ENCODE peak calls at places on chromosome 13, in five cellular contexts. H, W, Q, C and D are unnamed samples. For H3K9me3, the result is how much of the 10 kb centered on the place peaks cover.

GRCh38 chr13:74287672-74288169 is 153.5 kb upstream of the KLF12 start:
- DNase-seq in H (no peak), W (peak), Q (peak), C (peak), D (peak)

GRCh38 chr13:46521486-46521885 is 31.5 kb upstream of the LRCH1 start:
- DNase-seq in H (no peak), W (no peak), Q (no peak), C (no peak), D (no peak)

GRCh38 chr13:26460652-26461051 is 96.8 kb upstream of the WASF3 start:
- DNase-seq in H (no peak), W (peak), Q (peak), C (no peak), D (peak)

GRCh38 chr13:51764184-51765141 is 39.5 kb downstream of the DHRS12 start:
- DNase-seq in H (no peak), W (peak), Q (peak), C (no peak), D (peak)

GRCh38 chr13:45196622-45197021 is 4.2 kb downstream of the KCTD4 start:
- DNase-seq in H (no peak), W (no peak), Q (no peak), C (no peak), D (no peak)

GRCh38 chr13:72412481-72412880 is 314.9 kb downstream of the MZT1 start:
- DNase-seq in H (no peak), W (no peak), Q (no peak), C (no peak), D (no peak)

GRCh38 chr13:48873081-48873480 is 102.6 kb upstream of the FNDC3A start:
- DNase-seq in H (no peak), W (no peak), Q (no peak), C (no peak), D (no peak)

GRCh38 chr13:25375727-25376358 is 4.1 kb downstream of the ATP8A2 start:
- DNase-seq in H (peak), W (no peak), Q (no peak), C (no peak), D (no peak)

GRCh38 chr13:25085125-25085742 is 10.7 kb upstream of the PABPC3 start:
- DNase-seq in H (peak), W (no peak), Q (no peak), C (no peak), D (no peak)

GRCh38 chr13:102799544-102800144 is 725 bp downstream of the BIVM start:
- DNase-seq in H (peak), W (no peak), Q (peak), C (peak), D (peak)

GRCh38 chr13:93466502-93467036 is 240.0 kb downstream of the GPC6 start:
- DNase-seq in H (no peak), W (no peak), Q (no peak), C (no peak), D (no peak)

GRCh38 chr13:33281951-33282595 is 3.5 kb downstream of the STARD13 start:
- DNase-seq in H (no peak), W (no peak), Q (no peak), C (no peak), D (no peak)

GRCh38 chr13:43200736-43201135 is 177.3 kb downstream of the DNAJC15 start:
- DNase-seq in H (no peak), W (no peak), Q (no peak), C (no peak), D (no peak)

GRCh38 chr13:46720189-46720588 is 76.8 kb downstream of the ESD start:
- DNase-seq in H (no peak), W (no peak), Q (no peak), C (no peak), D (no peak)

GRCh38 chr13:98706446-98707110 is 45.9 kb downstream of the SLC15A1 start:
- DNase-seq in H (no peak), W (no peak), Q (no peak), C (no peak), D (no peak)

GRCh38 chr13:90070362-90070761 is 1277.1 kb upstream of the MIR17HG start:
- DNase-seq in H (no peak), W (no peak), Q (no peak), C (no peak), D (no peak)

GRCh38 chr13:33285420-33286124 is at the start of gene STARD13:
- DNase-seq in H (no peak), W (peak), Q (peak), C (peak), D (peak)

GRCh38 chr13:35984776-35985453 is 146.3 kb downstream of the DCLK1 start:
- DNase-seq in H (no peak), W (no peak), Q (no peak), C (no peak), D (no peak)

GRCh38 chr13:97976551-97977375 is 23.3 kb downstream of the IPO5 start:
- DNase-seq in H (peak), W (no peak), Q (no peak), C (peak), D (peak)

GRCh38 chr13:74067818-74068217 is 66.4 kb downstream of the KLF12 start:
- DNase-seq in H (no peak), W (no peak), Q (no peak), C (no peak), D (no peak)

GRCh38 chr13:30711375-30711774 is 24.0 kb upstream of the ALOX5AP start:
- DNase-seq in H (no peak), W (no peak), Q (no peak), C (no peak), D (no peak)

GRCh38 chr13:53758946-53759345 is 730.3 kb downstream of the OLFM4 start:
- DNase-seq in H (no peak), W (no peak), Q (no peak), C (no peak), D (no peak)

GRCh38 chr13:60931858-60932546 is 483.6 kb downstream of the PCDH20 start:
- DNase-seq in H (no peak), W (no peak), Q (no peak), C (no peak), D (no peak)

GRCh38 chr13:110961959-110962358 is 47.1 kb upstream of the ANKRD10 start:
- DNase-seq in H (no peak), W (no peak), Q (no peak), C (no peak), D (no peak)

GRCh38 chr13:110963554-110963970 is 48.7 kb upstream of the ANKRD10 start:
- DNase-seq in H (no peak), W (no peak), Q (no peak), C (no peak), D (no peak)

GRCh38 chr13:110964229-110965037 is 49.6 kb upstream of the ANKRD10 start:
- DNase-seq in H (no peak), W (no peak), Q (no peak), C (no peak), D (no peak)

GRCh38 chr13:110965755-110966134 is 50.9 kb upstream of the ANKRD10 start:
- DNase-seq in H (no peak), W (no peak), Q (no peak), C (no peak), D (no peak)

GRCh38 chr13:110965038-110965754 is 50.3 kb upstream of the ANKRD10 start:
- DNase-seq in H (no peak), W (no peak), Q (no peak), C (no peak), D (no peak)
- H3K9me3 ChIP-seq in H (under half), W (under half), Q (under half), C (under half), D (under half)

GRCh38 chr13:112714366-112714765 is 24.5 kb downstream of the ATP11A start:
- DNase-seq in H (no peak), W (no peak), Q (no peak), C (peak), D (no peak)
- H3K27ac ChIP-seq in H (no peak), W (peak), Q (no peak), C (peak), D (no peak)

DNA sequence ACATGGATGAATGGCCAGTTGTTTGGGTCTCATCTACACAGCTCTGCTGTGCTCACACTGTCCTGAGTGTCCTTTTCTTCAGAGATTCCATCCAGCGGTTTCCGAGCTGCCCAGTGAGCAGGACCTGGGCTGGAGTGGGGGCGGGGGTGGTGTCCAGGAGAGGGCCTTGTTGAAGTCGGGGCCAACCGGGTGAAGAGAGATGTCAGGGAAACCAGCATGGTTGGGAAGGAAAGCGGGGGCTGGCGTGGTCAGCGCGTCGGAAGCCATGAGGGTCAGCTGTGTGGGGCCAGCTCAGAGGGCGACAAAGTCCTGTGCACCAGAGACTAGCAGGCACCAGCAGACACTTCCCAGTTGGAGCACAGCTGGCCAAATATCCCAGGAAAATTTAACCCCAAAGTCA is 37.8 kb upstream of the SOX1 start:
- DNase-seq in H (no peak), W (no peak), Q (no peak), C (no peak), D (no peak)
- H3K9me3 ChIP-seq in H (under half), W (under half), Q (under half), C (under half), D (under half)

DNA sequence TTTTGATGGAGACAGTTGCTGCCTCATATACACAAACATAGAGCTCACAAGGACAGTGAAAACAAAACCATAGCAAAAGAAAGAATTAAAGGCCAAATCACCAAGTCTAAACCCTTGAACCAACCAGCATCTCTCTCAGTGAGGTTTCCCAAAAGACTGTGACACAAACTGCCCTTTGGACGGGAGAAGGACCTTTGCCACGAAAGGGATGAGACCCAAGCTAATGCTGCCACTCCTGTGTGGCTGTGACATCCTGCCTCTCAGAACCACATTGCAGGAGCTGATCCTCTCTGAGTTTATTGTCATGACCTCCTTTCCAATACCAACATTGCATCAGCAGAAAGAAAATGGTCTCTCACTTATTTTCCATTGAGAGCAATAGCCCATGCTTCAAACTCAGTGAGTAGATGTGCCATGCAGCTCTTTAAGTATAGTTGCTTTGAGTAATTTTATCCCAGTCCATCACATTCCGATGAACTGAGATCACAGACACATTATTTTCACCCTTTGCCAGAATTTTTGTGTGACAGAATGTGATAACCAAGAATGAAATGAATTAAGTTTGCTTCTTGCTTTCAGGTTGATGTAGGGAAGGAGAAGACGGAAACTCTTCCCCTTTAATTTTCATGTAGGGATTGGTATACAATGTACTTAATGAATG is 133.5 kb upstream of the IRS2 start:
- DNase-seq in H (no peak), W (no peak), Q (no peak), C (no peak), D (no peak)
- H3K27ac ChIP-seq in H (no peak), W (no peak), Q (no peak), C (no peak), D (no peak)

GRCh38 chr13:112133489-112134149 is 66.7 kb downstream of the SOX1 start:
- DNase-seq in H (peak), W (no peak), Q (no peak), C (peak), D (no peak)
- H3K9me3 ChIP-seq in H (under half), W (under half), Q (under half), C (under half), D (under half)

DNA sequence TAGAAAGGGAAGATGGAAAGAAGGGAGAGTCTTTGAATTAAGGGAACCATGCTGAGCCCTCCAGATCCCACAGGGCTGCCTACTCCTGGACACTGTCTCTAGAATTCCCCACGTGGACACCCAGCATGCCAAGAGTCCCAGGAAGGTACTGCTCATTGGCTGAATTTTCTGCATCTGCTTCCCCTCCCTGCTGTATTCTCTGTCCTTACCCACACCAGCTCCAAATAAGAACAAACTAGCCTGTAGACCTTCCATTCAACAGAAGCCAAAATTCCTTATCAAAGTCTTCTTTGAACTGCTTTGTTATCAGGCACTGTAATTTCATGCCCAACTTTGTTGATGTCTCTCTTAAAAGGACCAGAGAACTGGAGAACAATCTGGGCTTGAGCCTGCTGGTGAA is 305.9 kb upstream of the ARGLU1 start:
- DNase-seq in H (no peak), W (no peak), Q (no peak), C (no peak), D (no peak)
- H3K27ac ChIP-seq in H (no peak), W (peak), Q (peak), C (no peak), D (peak)

DNA sequence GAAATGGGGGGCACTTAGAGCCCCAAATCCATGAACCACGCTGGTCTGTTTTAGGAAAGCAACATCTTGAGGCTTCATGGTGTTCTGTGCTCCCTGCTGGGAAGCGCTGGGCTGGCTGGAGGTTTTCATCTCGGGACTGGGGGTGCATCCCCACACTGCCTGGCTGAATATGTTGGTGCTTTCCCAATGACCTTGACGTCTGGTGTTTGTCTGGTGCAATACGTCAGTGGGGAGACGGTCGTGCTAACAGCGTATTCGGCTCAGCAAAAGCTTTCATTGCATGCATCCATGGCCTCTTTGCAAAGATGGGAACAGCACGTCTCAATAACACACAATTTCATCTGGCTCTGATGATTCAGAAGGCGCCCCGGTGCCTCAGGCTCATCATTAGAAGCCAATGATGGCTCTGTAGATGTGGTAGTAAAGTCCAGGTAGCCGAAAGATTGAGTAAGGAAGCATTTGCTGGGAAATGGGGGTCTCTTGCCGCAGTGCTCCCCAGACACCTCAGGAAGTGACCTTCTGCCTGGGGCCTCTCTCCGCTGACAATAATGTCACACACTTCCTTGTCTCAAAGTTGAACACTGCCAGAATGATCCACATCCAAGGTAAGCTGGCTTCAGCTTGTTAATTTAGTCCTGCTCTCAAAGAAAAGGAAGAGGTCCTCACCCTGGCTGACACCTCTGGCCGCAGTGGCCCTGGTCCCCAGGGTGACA is 97.7 kb downstream of the ING1 start:
- DNase-seq in H (no peak), W (no peak), Q (no peak), C (no peak), D (no peak)
- H3K9me3 ChIP-seq in H (under half), W (under half), Q (under half), C (under half), D (under half)

DNA sequence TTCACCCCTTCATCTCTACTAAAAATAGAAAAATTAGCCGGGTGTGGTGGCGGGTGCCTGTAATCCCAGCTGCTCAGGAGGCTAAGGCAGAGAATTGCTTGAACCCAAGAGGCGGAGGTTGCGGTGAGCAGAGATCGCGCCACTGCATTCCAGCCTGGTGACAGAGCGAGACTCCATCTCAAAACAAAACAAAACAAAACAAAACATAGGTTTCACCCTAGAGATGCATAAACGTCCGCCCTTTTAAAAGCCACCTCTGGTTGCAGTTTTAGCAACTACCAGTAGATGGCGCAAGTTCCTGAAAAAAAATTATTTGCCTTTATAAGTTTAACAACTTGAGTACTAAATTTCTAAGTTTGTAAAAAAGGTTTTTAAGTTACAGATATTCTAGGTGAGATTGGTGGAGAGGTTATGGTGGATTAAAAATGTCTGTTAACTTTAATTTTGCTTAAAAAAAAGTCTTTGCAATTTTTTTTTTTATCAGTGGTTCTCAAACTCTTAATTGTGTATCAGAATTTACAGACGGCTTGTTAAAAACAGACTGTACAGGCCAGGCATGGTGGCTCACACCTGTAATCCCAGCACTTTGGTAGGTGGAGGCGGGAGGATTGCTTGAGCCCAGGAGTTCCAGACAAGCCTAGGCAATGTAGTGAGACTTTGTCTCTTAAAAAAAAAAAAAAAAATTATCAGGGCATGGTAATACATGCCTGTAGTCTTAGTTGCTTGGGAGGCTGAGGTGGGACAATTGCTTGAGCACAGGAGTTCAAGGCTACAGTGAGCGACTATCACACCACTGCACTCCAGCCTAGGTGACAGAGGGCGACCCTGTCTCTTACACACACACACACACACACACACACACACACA is 42.1 kb downstream of the NAA16 start:
- DNase-seq in H (no peak), W (no peak), Q (no peak), C (no peak), D (no peak)
- H3K27ac ChIP-seq in H (no peak), W (no peak), Q (no peak), C (no peak), D (no peak)

GRCh38 chr13:58239774-58240268 is 608.3 kb downstream of the PCDH17 start:
- DNase-seq in H (no peak), W (peak), Q (no peak), C (no peak), D (no peak)
- H3K9me3 ChIP-seq in H (under half), W (under half), Q (under half), C (under half), D (under half)